ENCODE peak calls at places on chromosome 5, in six cellular contexts. S, C, V, O, B and X are unnamed samples.

GRCh38 chr5:134088291-134088690 is 26.2 kb upstream of the TCF7 start:
- DNase-seq in V (no peak), S (no peak), B (no peak), O (no peak), C (no peak), X (no peak)

GRCh38 chr5:12332480-12332879 is 428.2 kb upstream of the CTNND2 start:
- DNase-seq in B (no peak), C (no peak), S (no peak), V (no peak), O (no peak), X (no peak)

GRCh38 chr5:14038341-14038959 is 94.0 kb upstream of the DNAH5 start:
- DNase-seq in O (peak; percentile 48), B (no peak), V (peak; percentile 86), S (no peak), C (peak; percentile 97), X (no peak)

GRCh38 chr5:133977161-133977787 is 8.8 kb upstream of the C5orf15 start:
- DNase-seq in S (no peak), O (no peak), C (peak; percentile 39), B (no peak), V (peak; percentile 46), X (no peak)

GRCh38 chr5:177300236-177300880 is 3.2 kb downstream of the RAB24 start:
- DNase-seq in O (peak; percentile 53), S (no peak), C (peak; percentile 80), V (peak; percentile 94), B (no peak), X (peak; percentile 70)

GRCh38 chr5:17213938-17214337 is 3.5 kb upstream of the BASP1 start:
- DNase-seq in V (no peak), B (no peak), S (no peak), C (no peak), O (no peak), X (no peak)

GRCh38 chr5:161546463-161547301 is at the start of gene GABRB2:
- DNase-seq in C (no peak), V (peak; percentile 11), O (peak; percentile 12), B (no peak), S (peak; percentile 58), X (peak; percentile 45)

GRCh38 chr5:167870055-167870454 is 421.4 kb upstream of the WWC1 start:
- DNase-seq in S (no peak), O (no peak), B (no peak), V (no peak), C (no peak), X (no peak)

GRCh38 chr5:78320461-78320860 is 26.0 kb upstream of the AP3B1 start:
- DNase-seq in C (peak; percentile 69), O (peak; percentile 44), V (peak; percentile 29), B (no peak), S (no peak), X (no peak)

GRCh38 chr5:140240987-140241706 is 61.8 kb downstream of the PFDN1 start:
- DNase-seq in O (no peak), S (peak; percentile 66), C (peak; percentile 92), V (peak; percentile 94), B (no peak), X (peak; percentile 90)

GRCh38 chr5:175195698-175196656 is 248.0 kb downstream of the DRD1 start:
- DNase-seq in O (no peak), C (peak; percentile 35), B (no peak), S (no peak), V (no peak), X (peak; percentile 42)

GRCh38 chr5:93579561-93580386 is 1.2 kb downstream of the NR2F1-AS1 start:
- DNase-seq in S (no peak), C (peak; percentile 48), O (peak; percentile 55), V (peak; percentile 61), B (no peak), X (peak; percentile 64)

GRCh38 chr5:78377718-78378105 is 17.3 kb downstream of the SCAMP1 start:
- DNase-seq in O (no peak), B (no peak), V (no peak), S (no peak), C (no peak), X (no peak)

GRCh38 chr5:1007221-1007680 is 1.4 kb upstream of the NKD2 start:
- DNase-seq in V (no peak), C (no peak), S (no peak), O (no peak), B (no peak), X (no peak)

GRCh38 chr5:159854916-159855315 is 61.4 kb upstream of the ADRA1B start:
- DNase-seq in O (peak; percentile 4), S (no peak), V (no peak), B (no peak), C (peak; percentile 34), X (no peak)

GRCh38 chr5:79567926-79568549 is 44.2 kb upstream of the TENT2 start:
- DNase-seq in B (no peak), C (peak; percentile 57), S (no peak), O (peak; percentile 74), V (no peak), X (no peak)

GRCh38 chr5:17096975-17097695 is 120.3 kb upstream of the BASP1 start:
- DNase-seq in C (no peak), O (no peak), V (no peak), B (no peak), S (peak; percentile 44), X (no peak)

GRCh38 chr5:58925627-58926545 is 343.0 kb downstream of the RAB3C start:
- DNase-seq in S (no peak), V (no peak), O (peak; percentile 32), C (no peak), B (no peak), X (no peak)

GRCh38 chr5:171422902-171423663 is 3.6 kb downstream of the FGF18 start:
- DNase-seq in O (no peak), C (no peak), B (no peak), V (no peak), S (no peak), X (peak; percentile 52)

GRCh38 chr5:147396070-147396469 is 113.8 kb downstream of the DPYSL3 start:
- DNase-seq in V (no peak), B (no peak), S (no peak), C (no peak), O (no peak), X (no peak)
- H4K91ac ChIP-seq in V (no peak overlapping the region), B (no peak overlapping the region), S (no peak overlapping the region), C (no peak overlapping the region), O (no peak overlapping the region), X (no peak overlapping the region)

GRCh38 chr5:180704362-180704761 is 35.5 kb downstream of the OR2Y1 start:
- DNase-seq in B (no peak), V (no peak), C (peak; percentile 7), O (peak; percentile 87), S (no peak), X (no peak)
- H3K4me2 ChIP-seq in B (no peak overlapping the region), V (no peak overlapping the region), C (no peak overlapping the region), O (no peak overlapping the region), S (no peak overlapping the region), X (no peak overlapping the region)

GRCh38 chr5:54312499-54312898 is 2.1 kb upstream of the ARL15 start:
- DNase-seq in V (no peak), S (no peak), B (no peak), O (no peak), C (no peak), X (no peak)
- H4K91ac ChIP-seq in V (no peak overlapping the region), S (no peak overlapping the region), B (no peak overlapping the region), O (no peak overlapping the region), C (no peak overlapping the region), X (no peak overlapping the region)

DNA sequence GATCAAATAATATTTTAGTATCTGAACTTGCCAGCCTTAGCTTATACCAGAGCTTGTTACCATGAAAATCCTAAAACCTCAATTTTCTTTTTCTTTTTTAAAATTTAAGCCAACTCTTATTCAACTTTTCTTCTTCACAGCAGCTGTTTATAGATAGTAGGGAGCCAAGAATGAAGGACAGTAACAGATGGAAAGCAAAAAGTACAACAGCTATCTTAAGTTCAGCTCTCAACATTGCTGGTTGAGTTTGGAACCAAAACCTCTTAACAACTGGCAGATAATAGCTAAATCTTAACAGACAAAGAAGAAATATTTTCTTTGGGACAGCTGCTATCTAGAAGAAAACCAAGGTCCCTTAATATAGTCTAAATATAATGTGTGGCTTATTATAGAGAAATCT is 74.7 kb downstream of the PJA2 start:
- DNase-seq in S (no peak), O (no peak), C (no peak), V (no peak), B (no peak), X (no peak)
- H3K4me2 ChIP-seq in S (no peak overlapping the region), O (no peak overlapping the region), C (no peak overlapping the region), V (no peak overlapping the region), B (no peak overlapping the region), X (no peak overlapping the region)